ENCODE peak calls at places on chromosome 19, in seven cellular contexts. N is non-pigmented ciliary epithelial cell; A is C1 segment of cervical spinal cord; Y is stimulated activated effector memory CD8-positive, alpha-beta T cell treated with anti-CD3 and anti-CD28 coated beads, Interleukin-12 subunit alpha, Interleukin-12 subunit beta, amount 100 ng/mL, for 72 hours; R is ovary; C is kidney tubule cell; V is uterus. O is an unnamed sample.

GRCh38 chr19:53903055-53903680 is 5.9 kb upstream of the CACNG7 start:
- DNase-seq in N (peak; percentile 8), V (no peak), Y (no peak), R (no peak), A (no peak), C (peak; percentile 33), O (peak; percentile 10)

GRCh38 chr19:37979547-37980082 is 72.6 kb downstream of the SIPA1L3 start:
- DNase-seq in Y (no peak), A (no peak), C (peak; percentile 90), N (no peak), R (no peak), V (no peak), O (no peak)

GRCh38 chr19:7962644-7963268 is 19.3 kb upstream of the TIMM44 start:
- DNase-seq in C (no peak), R (no peak), N (no peak), Y (no peak), A (no peak), V (no peak), O (no peak)

GRCh38 chr19:18167975-18168645 is 5.5 kb upstream of the IFI30 start:
- DNase-seq in C (peak; percentile 28), A (no peak), N (no peak), R (no peak), Y (peak; percentile 54), V (no peak), O (no peak)

GRCh38 chr19:13827656-13828055 is 32.4 kb downstream of the ZSWIM4 start:
- DNase-seq in A (no peak), C (no peak), V (no peak), R (no peak), N (no peak), Y (no peak), O (no peak)

GRCh38 chr19:38210458-38210987 is 13.5 kb downstream of the DPF1 start:
- DNase-seq in A (peak; percentile 49), C (no peak), V (peak; percentile 77), R (peak; percentile 81), N (no peak), Y (no peak), O (peak; percentile 85)

GRCh38 chr19:42153606-42154405 is 21.6 kb upstream of the POU2F2 start:
- DNase-seq in A (no peak), Y (no peak), C (no peak), R (no peak), N (no peak), V (no peak), O (no peak)

GRCh38 chr19:35279374-35279773 is 3.0 kb upstream of the HAMP start:
- DNase-seq in A (no peak), C (no peak), R (no peak), Y (no peak), V (no peak), N (no peak), O (no peak)